ENCODE peak calls at places on chromosomes 12 and 14, in six cellular contexts. One of them, this sample, is unnamed.

GRCh38 chr14:36426836-36427235 is 93.2 kb downstream of the NKX2-1 start:
- DNase-seq in skeletal muscle cell: no peak
- DNase-seq in Panc1: no peak
- DNase-seq in small intestine: no peak
- DNase-seq in stimulated activated CD8-positive, alpha-beta memory T cell treated with anti-CD3 and anti-CD28 coated beads, Interleukin-7, amount 100 ng/mL, for 1 hour: no peak
- DNase-seq in suprapubic skin: no peak
- DNase-seq in this sample: no peak

GRCh38 chr12:62512901-62513300 is 46.3 kb downstream of the MON2 start:
- DNase-seq in Panc1: no peak
- DNase-seq in skeletal muscle cell: no peak
- DNase-seq in stimulated activated CD8-positive, alpha-beta memory T cell treated with anti-CD3 and anti-CD28 coated beads, Interleukin-7, amount 100 ng/mL, for 1 hour: no peak
- DNase-seq in suprapubic skin: no peak
- DNase-seq in small intestine: no peak
- DNase-seq in this sample: no peak

GRCh38 chr12:46516933-46517578 is 144.5 kb upstream of the SLC38A2 start:
- DNase-seq in skeletal muscle cell: no peak
- DNase-seq in small intestine: peak
- DNase-seq in Panc1: no peak
- DNase-seq in stimulated activated CD8-positive, alpha-beta memory T cell treated with anti-CD3 and anti-CD28 coated beads, Interleukin-7, amount 100 ng/mL, for 1 hour: no peak
- DNase-seq in suprapubic skin: no peak
- DNase-seq in this sample: peak

GRCh38 chr14:71166434-71166833 is 259.2 kb downstream of the PCNX1 start:
- DNase-seq in Panc1: no peak
- DNase-seq in stimulated activated CD8-positive, alpha-beta memory T cell treated with anti-CD3 and anti-CD28 coated beads, Interleukin-7, amount 100 ng/mL, for 1 hour: no peak
- DNase-seq in small intestine: peak
- DNase-seq in skeletal muscle cell: peak
- DNase-seq in suprapubic skin: no peak
- DNase-seq in this sample: no peak

GRCh38 chr12:7123806-7124519 is 4.7 kb downstream of the RBP5 start:
- DNase-seq in stimulated activated CD8-positive, alpha-beta memory T cell treated with anti-CD3 and anti-CD28 coated beads, Interleukin-7, amount 100 ng/mL, for 1 hour: no peak
- DNase-seq in Panc1: no peak
- DNase-seq in small intestine: no peak
- DNase-seq in skeletal muscle cell: no peak
- DNase-seq in suprapubic skin: peak
- DNase-seq in this sample: no peak

GRCh38 chr12:56151672-56152131 is 685 bp upstream of the MYL6B start:
- DNase-seq in skeletal muscle cell: no peak
- DNase-seq in Panc1: peak
- DNase-seq in suprapubic skin: no peak
- DNase-seq in small intestine: peak
- DNase-seq in stimulated activated CD8-positive, alpha-beta memory T cell treated with anti-CD3 and anti-CD28 coated beads, Interleukin-7, amount 100 ng/mL, for 1 hour: no peak
- DNase-seq in this sample: peak

GRCh38 chr14:53516261-53516774 is 363.2 kb upstream of the DDHD1 start:
- DNase-seq in stimulated activated CD8-positive, alpha-beta memory T cell treated with anti-CD3 and anti-CD28 coated beads, Interleukin-7, amount 100 ng/mL, for 1 hour: no peak
- DNase-seq in skeletal muscle cell: peak
- DNase-seq in suprapubic skin: no peak
- DNase-seq in Panc1: no peak
- DNase-seq in small intestine: no peak
- DNase-seq in this sample: no peak

GRCh38 chr14:56886471-56887062 is 76.3 kb upstream of the OTX2 start:
- DNase-seq in Panc1: no peak
- DNase-seq in skeletal muscle cell: no peak
- DNase-seq in stimulated activated CD8-positive, alpha-beta memory T cell treated with anti-CD3 and anti-CD28 coated beads, Interleukin-7, amount 100 ng/mL, for 1 hour: no peak
- DNase-seq in small intestine: no peak
- DNase-seq in suprapubic skin: no peak
- DNase-seq in this sample: no peak

GRCh38 chr12:46560078-46560477 is 187.5 kb upstream of the SLC38A2 start:
- DNase-seq in Panc1: no peak
- DNase-seq in skeletal muscle cell: no peak
- DNase-seq in stimulated activated CD8-positive, alpha-beta memory T cell treated with anti-CD3 and anti-CD28 coated beads, Interleukin-7, amount 100 ng/mL, for 1 hour: no peak
- DNase-seq in small intestine: no peak
- DNase-seq in suprapubic skin: no peak
- DNase-seq in this sample: no peak

GRCh38 chr12:112121780-112122565 is 3.4 kb upstream of the TRAFD1 start:
- DNase-seq in suprapubic skin: peak
- DNase-seq in stimulated activated CD8-positive, alpha-beta memory T cell treated with anti-CD3 and anti-CD28 coated beads, Interleukin-7, amount 100 ng/mL, for 1 hour: no peak
- DNase-seq in small intestine: no peak
- DNase-seq in Panc1: no peak
- DNase-seq in skeletal muscle cell: peak
- DNase-seq in this sample: no peak

GRCh38 chr12:106647793-106648514 is 65.2 kb downstream of the RFX4 start:
- DNase-seq in suprapubic skin: no peak
- DNase-seq in stimulated activated CD8-positive, alpha-beta memory T cell treated with anti-CD3 and anti-CD28 coated beads, Interleukin-7, amount 100 ng/mL, for 1 hour: no peak
- DNase-seq in small intestine: no peak
- DNase-seq in Panc1: no peak
- DNase-seq in skeletal muscle cell: no peak
- DNase-seq in this sample: no peak

GRCh38 chr12:14167005-14167628 is 185.7 kb upstream of the GRIN2B start:
- DNase-seq in small intestine: peak
- DNase-seq in Panc1: peak
- DNase-seq in stimulated activated CD8-positive, alpha-beta memory T cell treated with anti-CD3 and anti-CD28 coated beads, Interleukin-7, amount 100 ng/mL, for 1 hour: no peak
- DNase-seq in skeletal muscle cell: peak
- DNase-seq in suprapubic skin: no peak
- DNase-seq in this sample: peak

GRCh38 chr12:111686574-111687105 is 787 bp downstream of the ACAD10 start:
- DNase-seq in stimulated activated CD8-positive, alpha-beta memory T cell treated with anti-CD3 and anti-CD28 coated beads, Interleukin-7, amount 100 ng/mL, for 1 hour: no peak
- DNase-seq in suprapubic skin: no peak
- DNase-seq in Panc1: no peak
- DNase-seq in small intestine: peak
- DNase-seq in skeletal muscle cell: no peak
- DNase-seq in this sample: no peak

GRCh38 chr14:72701610-72702009 is 192.3 kb downstream of the DPF3 start:
- DNase-seq in suprapubic skin: no peak
- DNase-seq in stimulated activated CD8-positive, alpha-beta memory T cell treated with anti-CD3 and anti-CD28 coated beads, Interleukin-7, amount 100 ng/mL, for 1 hour: no peak
- DNase-seq in Panc1: no peak
- DNase-seq in skeletal muscle cell: no peak
- DNase-seq in small intestine: no peak
- DNase-seq in this sample: no peak

GRCh38 chr12:109921982-109922381 is 21.9 kb downstream of the TCHP start:
- DNase-seq in small intestine: no peak
- DNase-seq in suprapubic skin: no peak
- DNase-seq in skeletal muscle cell: no peak
- DNase-seq in stimulated activated CD8-positive, alpha-beta memory T cell treated with anti-CD3 and anti-CD28 coated beads, Interleukin-7, amount 100 ng/mL, for 1 hour: no peak
- DNase-seq in Panc1: no peak
- DNase-seq in this sample: no peak

GRCh38 chr12:88237954-88238353 is 95.8 kb downstream of the TMTC3 start:
- DNase-seq in stimulated activated CD8-positive, alpha-beta memory T cell treated with anti-CD3 and anti-CD28 coated beads, Interleukin-7, amount 100 ng/mL, for 1 hour: no peak
- DNase-seq in suprapubic skin: no peak
- DNase-seq in Panc1: no peak
- DNase-seq in skeletal muscle cell: peak
- DNase-seq in small intestine: no peak
- DNase-seq in this sample: no peak

GRCh38 chr12:31591308-31591901 is 469 bp upstream of the DENND5B start:
- DNase-seq in small intestine: peak
- DNase-seq in suprapubic skin: peak
- DNase-seq in skeletal muscle cell: no peak
- DNase-seq in stimulated activated CD8-positive, alpha-beta memory T cell treated with anti-CD3 and anti-CD28 coated beads, Interleukin-7, amount 100 ng/mL, for 1 hour: no peak
- DNase-seq in Panc1: peak
- DNase-seq in this sample: peak

GRCh38 chr14:22614240-22614799 is 16.2 kb downstream of the ABHD4 start:
- DNase-seq in skeletal muscle cell: peak
- DNase-seq in stimulated activated CD8-positive, alpha-beta memory T cell treated with anti-CD3 and anti-CD28 coated beads, Interleukin-7, amount 100 ng/mL, for 1 hour: no peak
- DNase-seq in suprapubic skin: no peak
- DNase-seq in Panc1: no peak
- DNase-seq in small intestine: no peak
- DNase-seq in this sample: no peak

GRCh38 chr14:93941293-93941910 is 14.3 kb downstream of the FAM181A start:
- DNase-seq in small intestine: no peak
- DNase-seq in stimulated activated CD8-positive, alpha-beta memory T cell treated with anti-CD3 and anti-CD28 coated beads, Interleukin-7, amount 100 ng/mL, for 1 hour: no peak
- DNase-seq in Panc1: no peak
- DNase-seq in suprapubic skin: no peak
- DNase-seq in skeletal muscle cell: peak
- DNase-seq in this sample: no peak

GRCh38 chr12:1553987-1554982 is 40.1 kb downstream of the FBXL14 start:
- DNase-seq in small intestine: no peak
- DNase-seq in suprapubic skin: no peak
- DNase-seq in skeletal muscle cell: no peak
- DNase-seq in stimulated activated CD8-positive, alpha-beta memory T cell treated with anti-CD3 and anti-CD28 coated beads, Interleukin-7, amount 100 ng/mL, for 1 hour: no peak
- DNase-seq in Panc1: no peak
- DNase-seq in this sample: peak

GRCh38 chr12:121628037-121628436 is 1.7 kb downstream of the ORAI1 start:
- DNase-seq in suprapubic skin: no peak
- DNase-seq in small intestine: peak
- DNase-seq in stimulated activated CD8-positive, alpha-beta memory T cell treated with anti-CD3 and anti-CD28 coated beads, Interleukin-7, amount 100 ng/mL, for 1 hour: no peak
- DNase-seq in Panc1: no peak
- DNase-seq in skeletal muscle cell: no peak
- DNase-seq in this sample: peak

GRCh38 chr12:101042211-101042610 is 167.8 kb downstream of the SLC5A8 start:
- DNase-seq in stimulated activated CD8-positive, alpha-beta memory T cell treated with anti-CD3 and anti-CD28 coated beads, Interleukin-7, amount 100 ng/mL, for 1 hour: no peak
- DNase-seq in Panc1: no peak
- DNase-seq in small intestine: peak
- DNase-seq in skeletal muscle cell: no peak
- DNase-seq in suprapubic skin: no peak
- DNase-seq in this sample: no peak

GRCh38 chr12:19894049-19894448 is 454.8 kb downstream of the AEBP2 start:
- DNase-seq in stimulated activated CD8-positive, alpha-beta memory T cell treated with anti-CD3 and anti-CD28 coated beads, Interleukin-7, amount 100 ng/mL, for 1 hour: no peak
- DNase-seq in small intestine: no peak
- DNase-seq in Panc1: no peak
- DNase-seq in skeletal muscle cell: peak
- DNase-seq in suprapubic skin: no peak
- DNase-seq in this sample: no peak

GRCh38 chr14:104609666-104610065 is 5.1 kb upstream of the TMEM179 start:
- DNase-seq in Panc1: no peak
- DNase-seq in skeletal muscle cell: no peak
- DNase-seq in small intestine: no peak
- DNase-seq in stimulated activated CD8-positive, alpha-beta memory T cell treated with anti-CD3 and anti-CD28 coated beads, Interleukin-7, amount 100 ng/mL, for 1 hour: no peak
- DNase-seq in suprapubic skin: no peak
- DNase-seq in this sample: no peak

GRCh38 chr14:54364555-54365415 is 32.0 kb upstream of the CDKN3 start:
- DNase-seq in suprapubic skin: peak
- DNase-seq in skeletal muscle cell: peak
- DNase-seq in Panc1: no peak
- DNase-seq in small intestine: no peak
- DNase-seq in stimulated activated CD8-positive, alpha-beta memory T cell treated with anti-CD3 and anti-CD28 coated beads, Interleukin-7, amount 100 ng/mL, for 1 hour: no peak
- DNase-seq in this sample: no peak

GRCh38 chr14:70093156-70093555 is 95.6 kb downstream of the SLC8A3 start:
- DNase-seq in Panc1: no peak
- DNase-seq in skeletal muscle cell: no peak
- DNase-seq in suprapubic skin: no peak
- DNase-seq in stimulated activated CD8-positive, alpha-beta memory T cell treated with anti-CD3 and anti-CD28 coated beads, Interleukin-7, amount 100 ng/mL, for 1 hour: no peak
- DNase-seq in small intestine: no peak
- DNase-seq in this sample: no peak

GRCh38 chr12:88876867-88877266 is 296.6 kb upstream of the KITLG start:
- DNase-seq in stimulated activated CD8-positive, alpha-beta memory T cell treated with anti-CD3 and anti-CD28 coated beads, Interleukin-7, amount 100 ng/mL, for 1 hour: no peak
- DNase-seq in skeletal muscle cell: no peak
- DNase-seq in suprapubic skin: no peak
- DNase-seq in Panc1: no peak
- DNase-seq in small intestine: no peak
- DNase-seq in this sample: no peak

GRCh38 chr12:18320976-18321375 is 59.7 kb downstream of the PIK3C2G start:
- DNase-seq in suprapubic skin: no peak
- DNase-seq in stimulated activated CD8-positive, alpha-beta memory T cell treated with anti-CD3 and anti-CD28 coated beads, Interleukin-7, amount 100 ng/mL, for 1 hour: no peak
- DNase-seq in small intestine: no peak
- DNase-seq in skeletal muscle cell: no peak
- DNase-seq in Panc1: no peak
- DNase-seq in this sample: no peak